ENCODE peak calls at places on chromosomes 1 and 21, in nine cellular contexts. M is stimulated activated CD8-positive, alpha-beta memory T cell treated with anti-CD3 and anti-CD28 coated beads, Interleukin-15, amount 100 ng/mL, for 24 hours; A is NCI-H510A; K is iPS-NIHi11; Y is HuH-7; J is mucosa of gallbladder; O is M059J; E is GM04503; Q is GM12865. T is an unnamed sample.

GRCh38 chr1:207414606-207415108 is 39.5 kb upstream of the CR2 start:
- DNase-seq in M (no peak), J (no peak), E (no peak), K (no peak), O (no peak), A (no peak), Q (peak), Y (no peak), T (no peak)

GRCh38 chr1:99207216-99207615 is 57.1 kb upstream of the PLPPR4 start:
- DNase-seq in Y (no peak), O (peak), Q (no peak), A (no peak), J (no peak), M (no peak), K (no peak), E (no peak), T (no peak)

GRCh38 chr21:37139902-37140301 is 66.8 kb downstream of the TTC3 start:
- DNase-seq in K (peak), M (no peak), Y (no peak), Q (no peak), O (peak), A (no peak), E (peak), J (no peak), T (no peak)

GRCh38 chr1:55252942-55253589 is 37.9 kb upstream of the USP24 start:
- DNase-seq in O (no peak), K (no peak), A (no peak), J (peak), Q (peak), M (no peak), E (no peak), Y (no peak), T (no peak)

GRCh38 chr1:85295006-85295431 is 18.6 kb upstream of the BCL10 start:
- DNase-seq in E (no peak), O (peak), A (no peak), M (no peak), K (no peak), J (no peak), Y (no peak), Q (no peak), T (no peak)

GRCh38 chr1:50371749-50372148 is 51.5 kb downstream of the DMRTA2 start:
- DNase-seq in M (no peak), O (peak), Q (no peak), Y (no peak), E (no peak), J (no peak), K (no peak), A (no peak), T (no peak)

GRCh38 chr21:44593598-44594405 is 1.5 kb upstream of the KRTAP10-6 start:
- DNase-seq in A (peak), Q (no peak), E (no peak), Y (peak), J (no peak), M (no peak), O (no peak), K (no peak), T (no peak)

GRCh38 chr1:186781731-186782130 is 47.0 kb upstream of the PLA2G4A start:
- DNase-seq in A (no peak), Q (no peak), E (no peak), Y (no peak), J (no peak), K (no peak), O (peak), M (no peak), T (no peak)

GRCh38 chr1:12772520-12772919 is 1.0 kb upstream of the PRAMEF12 start:
- DNase-seq in J (no peak), M (no peak), A (no peak), K (no peak), O (no peak), Q (no peak), E (no peak), Y (no peak), T (no peak)

GRCh38 chr1:162256287-162256686 is 120.4 kb downstream of the SPATA46 start:
- DNase-seq in K (no peak), O (no peak), A (no peak), Q (no peak), J (no peak), M (no peak), Y (no peak), E (no peak), T (no peak)

GRCh38 chr1:161838362-161838761 is 72.2 kb downstream of the ATF6 start:
- DNase-seq in E (no peak), O (no peak), A (no peak), M (no peak), K (no peak), J (peak), Q (no peak), Y (no peak), T (no peak)

GRCh38 chr1:150484431-150484830 is 2.8 kb upstream of the TARS2 start:
- DNase-seq in M (no peak), Y (no peak), K (no peak), A (no peak), Q (no peak), J (no peak), O (peak), E (no peak), T (no peak)

GRCh38 chr1:47694011-47694890 is 256.4 kb downstream of the FOXD2 start:
- DNase-seq in E (no peak), M (no peak), O (no peak), J (no peak), A (no peak), Q (no peak), Y (no peak), K (no peak), T (no peak)

GRCh38 chr1:246602194-246602593 is 35.9 kb downstream of the CNST start:
- DNase-seq in M (no peak), O (no peak), Y (no peak), Q (peak), E (no peak), J (no peak), K (no peak), A (no peak), T (no peak)

GRCh38 chr1:61079276-61079897 is 3.0 kb upstream of the NFIA start:
- DNase-seq in M (no peak), Q (no peak), Y (no peak), K (no peak), O (no peak), E (no peak), J (no peak), A (no peak), T (no peak)

GRCh38 chr1:55626326-55626725 is 411.2 kb upstream of the USP24 start:
- DNase-seq in Q (no peak), K (no peak), A (no peak), J (no peak), M (no peak), O (peak), Y (no peak), E (no peak), T (no peak)

GRCh38 chr1:2233997-2234761 is 6.1 kb downstream of the SKI start:
- DNase-seq in J (peak), O (peak), E (peak), K (no peak), A (no peak), M (no peak), Y (peak), Q (peak), T (no peak)

GRCh38 chr21:45945066-45945867 is 36.3 kb upstream of the COL6A1 start:
- DNase-seq in Q (no peak), M (no peak), E (no peak), O (no peak), A (no peak), J (no peak), Y (no peak), K (peak), T (no peak)

GRCh38 chr1:151613275-151613867 is 1.5 kb downstream of the SNX27 start:
- DNase-seq in M (no peak), E (no peak), Y (no peak), J (no peak), Q (no peak), A (no peak), O (no peak), K (peak), T (no peak)

GRCh38 chr21:28771790-28772501 is 220.7 kb downstream of the LTN1 start:
- DNase-seq in Q (no peak), J (no peak), M (no peak), E (peak), K (no peak), Y (no peak), O (peak), A (no peak), T (no peak)

GRCh38 chr1:235069577-235070563 is 58.8 kb downstream of the TOMM20 start:
- DNase-seq in J (peak), K (no peak), M (no peak), Y (no peak), E (peak), A (peak), O (peak), Q (no peak), T (no peak)

GRCh38 chr1:232905324-232906034 is 44.9 kb upstream of the NTPCR start:
- DNase-seq in E (no peak), Q (no peak), A (no peak), Y (no peak), J (no peak), K (no peak), M (no peak), O (peak), T (no peak)

GRCh38 chr1:236833593-236833992 is 38.5 kb downstream of the MTR start:
- DNase-seq in A (no peak), Y (no peak), K (no peak), E (no peak), Q (no peak), J (no peak), M (no peak), O (no peak), T (peak)

GRCh38 chr1:199272107-199272506 is 633.3 kb downstream of the PTPRC start:
- DNase-seq in E (peak), Q (no peak), A (no peak), J (no peak), M (no peak), O (peak), K (no peak), Y (no peak), T (no peak)

GRCh38 chr1:184061396-184062003 is 10.0 kb downstream of the TSEN15 start:
- DNase-seq in M (no peak), A (no peak), Q (no peak), Y (no peak), K (no peak), J (no peak), O (peak), E (peak), T (no peak)

GRCh38 chr1:112540395-112540794 is 31.6 kb downstream of the WNT2B start:
- DNase-seq in M (no peak), K (no peak), Y (no peak), Q (no peak), J (no peak), E (no peak), A (no peak), O (peak), T (no peak)

GRCh38 chr21:34886554-34887385 is 162.3 kb downstream of the RUNX1 start:
- DNase-seq in A (no peak), J (no peak), K (no peak), Y (peak), E (no peak), O (peak), M (no peak), Q (peak), T (no peak)

GRCh38 chr1:180643693-180644092 is 11.9 kb downstream of the XPR1 start:
- DNase-seq in K (no peak), M (no peak), Y (no peak), O (peak), E (no peak), A (no peak), J (no peak), Q (no peak), T (no peak)

GRCh38 chr1:53909946-53910345 is 16.0 kb downstream of the DIO1 start:
- DNase-seq in O (no peak), K (no peak), Y (peak), J (peak), E (no peak), A (no peak), Q (no peak), M (no peak), T (peak)

GRCh38 chr1:6603424-6603850 is 768 bp upstream of the KLHL21 start:
- DNase-seq in A (no peak), M (no peak), O (peak), Q (peak), J (peak), K (no peak), Y (peak), E (peak), T (peak)

GRCh38 chr1:156112276-156113137 is 2.0 kb upstream of the LMNA start:
- DNase-seq in J (no peak), Y (no peak), A (no peak), Q (no peak), O (no peak), K (no peak), M (no peak), E (no peak), T (no peak)

GRCh38 chr1:37809942-37810341 is 1.9 kb upstream of the YRDC start:
- DNase-seq in M (no peak), E (no peak), K (no peak), J (no peak), Y (no peak), A (no peak), O (no peak), Q (no peak), T (no peak)

GRCh38 chr1:116933586-116934515 is 24.1 kb downstream of the PTGFRN start:
- DNase-seq in E (no peak), A (no peak), K (no peak), Y (no peak), O (no peak), M (no peak), J (no peak), Q (no peak), T (no peak)